ENCODE peak calls at places on chromosomes 4 and X, in eight cellular contexts. One of them, this sample, is unnamed.

GRCh38 chr4:143616771-143617170 is 83.7 kb downstream of the FREM3 start:
- DNase-seq in NCI-H2029: no peak
- DNase-seq in stimulated activated CD4-positive, alpha-beta T cell treated with anti-CD3 and anti-CD28 coated beads, TNF-alpha, amount 100 ng/mL, for 4 hours: no peak
- DNase-seq in astrocyte of the spinal cord: peak; percentile 70
- DNase-seq in GM18507: peak; percentile 12
- DNase-seq in HCT116: no peak
- DNase-seq in substantia nigra: no peak
- DNase-seq in stimulated activated CD8-positive, alpha-beta memory T cell treated with anti-CD3 and anti-CD28 coated beads, Interleukin-12 subunit alpha, Interleukin-12 subunit beta, amount 100 ng/mL, for 1 hour: no peak
- DNase-seq in this sample: peak; percentile 2

GRCh38 chr4:112270643-112271484 is 14.8 kb downstream of the TIFA start:
- DNase-seq in HCT116: no peak
- DNase-seq in substantia nigra: no peak
- DNase-seq in astrocyte of the spinal cord: peak; percentile 63
- DNase-seq in stimulated activated CD8-positive, alpha-beta memory T cell treated with anti-CD3 and anti-CD28 coated beads, Interleukin-12 subunit alpha, Interleukin-12 subunit beta, amount 100 ng/mL, for 1 hour: no peak
- DNase-seq in GM18507: no peak
- DNase-seq in NCI-H2029: no peak
- DNase-seq in stimulated activated CD4-positive, alpha-beta T cell treated with anti-CD3 and anti-CD28 coated beads, TNF-alpha, amount 100 ng/mL, for 4 hours: no peak
- DNase-seq in this sample: no peak

GRCh38 chr4:111639120-111639519 is 506.1 kb upstream of the FAM241A start:
- DNase-seq in astrocyte of the spinal cord: no peak
- DNase-seq in HCT116: no peak
- DNase-seq in substantia nigra: no peak
- DNase-seq in stimulated activated CD8-positive, alpha-beta memory T cell treated with anti-CD3 and anti-CD28 coated beads, Interleukin-12 subunit alpha, Interleukin-12 subunit beta, amount 100 ng/mL, for 1 hour: no peak
- DNase-seq in stimulated activated CD4-positive, alpha-beta T cell treated with anti-CD3 and anti-CD28 coated beads, TNF-alpha, amount 100 ng/mL, for 4 hours: no peak
- DNase-seq in NCI-H2029: no peak
- DNase-seq in GM18507: no peak
- DNase-seq in this sample: no peak

GRCh38 chrX:136146614-136147319 is 566 bp upstream of the FHL1 start:
- DNase-seq in HCT116: no peak
- DNase-seq in substantia nigra: no peak
- DNase-seq in NCI-H2029: no peak
- DNase-seq in GM18507: no peak
- DNase-seq in stimulated activated CD8-positive, alpha-beta memory T cell treated with anti-CD3 and anti-CD28 coated beads, Interleukin-12 subunit alpha, Interleukin-12 subunit beta, amount 100 ng/mL, for 1 hour: no peak
- DNase-seq in stimulated activated CD4-positive, alpha-beta T cell treated with anti-CD3 and anti-CD28 coated beads, TNF-alpha, amount 100 ng/mL, for 4 hours: no peak
- DNase-seq in astrocyte of the spinal cord: no peak
- DNase-seq in this sample: peak; percentile 28

GRCh38 chr4:184824776-184825393 is 883 bp downstream of the ACSL1 start:
- DNase-seq in HCT116: no peak
- DNase-seq in stimulated activated CD4-positive, alpha-beta T cell treated with anti-CD3 and anti-CD28 coated beads, TNF-alpha, amount 100 ng/mL, for 4 hours: no peak
- DNase-seq in NCI-H2029: no peak
- DNase-seq in astrocyte of the spinal cord: peak; percentile 16
- DNase-seq in stimulated activated CD8-positive, alpha-beta memory T cell treated with anti-CD3 and anti-CD28 coated beads, Interleukin-12 subunit alpha, Interleukin-12 subunit beta, amount 100 ng/mL, for 1 hour: no peak
- DNase-seq in GM18507: no peak
- DNase-seq in substantia nigra: no peak
- DNase-seq in this sample: no peak

GRCh38 chrX:85244411-85245210 is 820 bp downstream of the ZNF711 start:
- DNase-seq in HCT116: no peak
- DNase-seq in substantia nigra: peak; percentile 0
- DNase-seq in NCI-H2029: no peak
- DNase-seq in stimulated activated CD8-positive, alpha-beta memory T cell treated with anti-CD3 and anti-CD28 coated beads, Interleukin-12 subunit alpha, Interleukin-12 subunit beta, amount 100 ng/mL, for 1 hour: no peak
- DNase-seq in stimulated activated CD4-positive, alpha-beta T cell treated with anti-CD3 and anti-CD28 coated beads, TNF-alpha, amount 100 ng/mL, for 4 hours: no peak
- DNase-seq in astrocyte of the spinal cord: peak; percentile 29
- DNase-seq in GM18507: no peak
- DNase-seq in this sample: no peak

GRCh38 chrX:15854080-15854655 is 445 bp downstream of the AP1S2 start:
- DNase-seq in astrocyte of the spinal cord: no peak
- DNase-seq in GM18507: no peak
- DNase-seq in NCI-H2029: no peak
- DNase-seq in HCT116: no peak
- DNase-seq in substantia nigra: peak; percentile 51
- DNase-seq in stimulated activated CD4-positive, alpha-beta T cell treated with anti-CD3 and anti-CD28 coated beads, TNF-alpha, amount 100 ng/mL, for 4 hours: peak; percentile 10
- DNase-seq in stimulated activated CD8-positive, alpha-beta memory T cell treated with anti-CD3 and anti-CD28 coated beads, Interleukin-12 subunit alpha, Interleukin-12 subunit beta, amount 100 ng/mL, for 1 hour: peak; percentile 12
- DNase-seq in this sample: peak; percentile 26

GRCh38 chr4:153212755-153213154 is 8.5 kb downstream of the TRIM2 start:
- DNase-seq in stimulated activated CD8-positive, alpha-beta memory T cell treated with anti-CD3 and anti-CD28 coated beads, Interleukin-12 subunit alpha, Interleukin-12 subunit beta, amount 100 ng/mL, for 1 hour: no peak
- DNase-seq in substantia nigra: no peak
- DNase-seq in NCI-H2029: no peak
- DNase-seq in astrocyte of the spinal cord: no peak
- DNase-seq in HCT116: no peak
- DNase-seq in stimulated activated CD4-positive, alpha-beta T cell treated with anti-CD3 and anti-CD28 coated beads, TNF-alpha, amount 100 ng/mL, for 4 hours: no peak
- DNase-seq in GM18507: no peak
- DNase-seq in this sample: no peak

GRCh38 chrX:48045410-48046311 is 25.8 kb downstream of the ZNF630 start:
- DNase-seq in stimulated activated CD4-positive, alpha-beta T cell treated with anti-CD3 and anti-CD28 coated beads, TNF-alpha, amount 100 ng/mL, for 4 hours: no peak
- DNase-seq in astrocyte of the spinal cord: peak; percentile 35
- DNase-seq in HCT116: peak; percentile 44
- DNase-seq in GM18507: no peak
- DNase-seq in stimulated activated CD8-positive, alpha-beta memory T cell treated with anti-CD3 and anti-CD28 coated beads, Interleukin-12 subunit alpha, Interleukin-12 subunit beta, amount 100 ng/mL, for 1 hour: no peak
- DNase-seq in NCI-H2029: no peak
- DNase-seq in substantia nigra: no peak
- DNase-seq in this sample: no peak

GRCh38 chr4:4991541-4992099 is 27.6 kb downstream of the CYTL1 start:
- DNase-seq in substantia nigra: no peak
- DNase-seq in stimulated activated CD4-positive, alpha-beta T cell treated with anti-CD3 and anti-CD28 coated beads, TNF-alpha, amount 100 ng/mL, for 4 hours: no peak
- DNase-seq in astrocyte of the spinal cord: peak; percentile 3
- DNase-seq in NCI-H2029: no peak
- DNase-seq in GM18507: no peak
- DNase-seq in stimulated activated CD8-positive, alpha-beta memory T cell treated with anti-CD3 and anti-CD28 coated beads, Interleukin-12 subunit alpha, Interleukin-12 subunit beta, amount 100 ng/mL, for 1 hour: no peak
- DNase-seq in HCT116: no peak
- DNase-seq in this sample: no peak

GRCh38 chr4:4406455-4407298 is 19.8 kb downstream of the NSG1 start:
- DNase-seq in HCT116: no peak
- DNase-seq in stimulated activated CD4-positive, alpha-beta T cell treated with anti-CD3 and anti-CD28 coated beads, TNF-alpha, amount 100 ng/mL, for 4 hours: no peak
- DNase-seq in substantia nigra: no peak
- DNase-seq in stimulated activated CD8-positive, alpha-beta memory T cell treated with anti-CD3 and anti-CD28 coated beads, Interleukin-12 subunit alpha, Interleukin-12 subunit beta, amount 100 ng/mL, for 1 hour: no peak
- DNase-seq in astrocyte of the spinal cord: no peak
- DNase-seq in NCI-H2029: no peak
- DNase-seq in GM18507: no peak
- DNase-seq in this sample: no peak

GRCh38 chrX:53211391-53211978 is 13.5 kb downstream of the KDM5C start:
- DNase-seq in astrocyte of the spinal cord: no peak
- DNase-seq in GM18507: no peak
- DNase-seq in NCI-H2029: no peak
- DNase-seq in stimulated activated CD4-positive, alpha-beta T cell treated with anti-CD3 and anti-CD28 coated beads, TNF-alpha, amount 100 ng/mL, for 4 hours: no peak
- DNase-seq in substantia nigra: no peak
- DNase-seq in HCT116: no peak
- DNase-seq in stimulated activated CD8-positive, alpha-beta memory T cell treated with anti-CD3 and anti-CD28 coated beads, Interleukin-12 subunit alpha, Interleukin-12 subunit beta, amount 100 ng/mL, for 1 hour: no peak
- DNase-seq in this sample: no peak

GRCh38 chr4:150577786-150578185 is 4.2 kb upstream of the MAB21L2 start:
- DNase-seq in astrocyte of the spinal cord: no peak
- DNase-seq in GM18507: no peak
- DNase-seq in substantia nigra: no peak
- DNase-seq in stimulated activated CD8-positive, alpha-beta memory T cell treated with anti-CD3 and anti-CD28 coated beads, Interleukin-12 subunit alpha, Interleukin-12 subunit beta, amount 100 ng/mL, for 1 hour: no peak
- DNase-seq in stimulated activated CD4-positive, alpha-beta T cell treated with anti-CD3 and anti-CD28 coated beads, TNF-alpha, amount 100 ng/mL, for 4 hours: no peak
- DNase-seq in HCT116: no peak
- DNase-seq in NCI-H2029: no peak
- DNase-seq in this sample: no peak

GRCh38 chr4:135197650-135198049 is 996.1 kb upstream of the PABPC4L start:
- DNase-seq in HCT116: no peak
- DNase-seq in GM18507: no peak
- DNase-seq in stimulated activated CD8-positive, alpha-beta memory T cell treated with anti-CD3 and anti-CD28 coated beads, Interleukin-12 subunit alpha, Interleukin-12 subunit beta, amount 100 ng/mL, for 1 hour: no peak
- DNase-seq in NCI-H2029: no peak
- DNase-seq in substantia nigra: no peak
- DNase-seq in astrocyte of the spinal cord: no peak
- DNase-seq in stimulated activated CD4-positive, alpha-beta T cell treated with anti-CD3 and anti-CD28 coated beads, TNF-alpha, amount 100 ng/mL, for 4 hours: no peak
- DNase-seq in this sample: no peak

GRCh38 chr4:2941138-2942036 is 21.8 kb downstream of the NOP14 start:
- DNase-seq in GM18507: no peak
- DNase-seq in substantia nigra: no peak
- DNase-seq in NCI-H2029: no peak
- DNase-seq in stimulated activated CD8-positive, alpha-beta memory T cell treated with anti-CD3 and anti-CD28 coated beads, Interleukin-12 subunit alpha, Interleukin-12 subunit beta, amount 100 ng/mL, for 1 hour: no peak
- DNase-seq in HCT116: no peak
- DNase-seq in stimulated activated CD4-positive, alpha-beta T cell treated with anti-CD3 and anti-CD28 coated beads, TNF-alpha, amount 100 ng/mL, for 4 hours: no peak
- DNase-seq in astrocyte of the spinal cord: no peak
- DNase-seq in this sample: no peak

GRCh38 chrX:77087529-77088169 is 359.5 kb upstream of the FGF16 start:
- DNase-seq in stimulated activated CD8-positive, alpha-beta memory T cell treated with anti-CD3 and anti-CD28 coated beads, Interleukin-12 subunit alpha, Interleukin-12 subunit beta, amount 100 ng/mL, for 1 hour: no peak
- DNase-seq in HCT116: no peak
- DNase-seq in NCI-H2029: no peak
- DNase-seq in GM18507: no peak
- DNase-seq in astrocyte of the spinal cord: peak; percentile 58
- DNase-seq in stimulated activated CD4-positive, alpha-beta T cell treated with anti-CD3 and anti-CD28 coated beads, TNF-alpha, amount 100 ng/mL, for 4 hours: no peak
- DNase-seq in substantia nigra: no peak
- DNase-seq in this sample: no peak

GRCh38 chr4:110106946-110107325 is 91.5 kb downstream of the ELOVL6 start:
- DNase-seq in NCI-H2029: peak; percentile 4
- DNase-seq in stimulated activated CD4-positive, alpha-beta T cell treated with anti-CD3 and anti-CD28 coated beads, TNF-alpha, amount 100 ng/mL, for 4 hours: no peak
- DNase-seq in GM18507: no peak
- DNase-seq in stimulated activated CD8-positive, alpha-beta memory T cell treated with anti-CD3 and anti-CD28 coated beads, Interleukin-12 subunit alpha, Interleukin-12 subunit beta, amount 100 ng/mL, for 1 hour: no peak
- DNase-seq in HCT116: no peak
- DNase-seq in astrocyte of the spinal cord: peak; percentile 73
- DNase-seq in substantia nigra: no peak
- DNase-seq in this sample: no peak

GRCh38 chrX:71911023-71911730 is 532 bp downstream of the NHSL2 start:
- DNase-seq in stimulated activated CD4-positive, alpha-beta T cell treated with anti-CD3 and anti-CD28 coated beads, TNF-alpha, amount 100 ng/mL, for 4 hours: peak; percentile 10
- DNase-seq in NCI-H2029: no peak
- DNase-seq in HCT116: no peak
- DNase-seq in GM18507: no peak
- DNase-seq in stimulated activated CD8-positive, alpha-beta memory T cell treated with anti-CD3 and anti-CD28 coated beads, Interleukin-12 subunit alpha, Interleukin-12 subunit beta, amount 100 ng/mL, for 1 hour: no peak
- DNase-seq in astrocyte of the spinal cord: no peak
- DNase-seq in substantia nigra: no peak
- DNase-seq in this sample: no peak

GRCh38 chr4:75672461-75673026 is 667 bp downstream of the G3BP2 start:
- DNase-seq in GM18507: peak; percentile 40
- DNase-seq in substantia nigra: peak; percentile 37
- DNase-seq in NCI-H2029: peak; percentile 56
- DNase-seq in stimulated activated CD4-positive, alpha-beta T cell treated with anti-CD3 and anti-CD28 coated beads, TNF-alpha, amount 100 ng/mL, for 4 hours: peak; percentile 65
- DNase-seq in stimulated activated CD8-positive, alpha-beta memory T cell treated with anti-CD3 and anti-CD28 coated beads, Interleukin-12 subunit alpha, Interleukin-12 subunit beta, amount 100 ng/mL, for 1 hour: peak; percentile 66
- DNase-seq in astrocyte of the spinal cord: peak; percentile 45
- DNase-seq in HCT116: peak; percentile 22
- DNase-seq in this sample: peak; percentile 45

GRCh38 chr4:12584116-12584875 is 899.8 kb downstream of the RAB28 start:
- DNase-seq in HCT116: no peak
- DNase-seq in NCI-H2029: no peak
- DNase-seq in stimulated activated CD4-positive, alpha-beta T cell treated with anti-CD3 and anti-CD28 coated beads, TNF-alpha, amount 100 ng/mL, for 4 hours: no peak
- DNase-seq in astrocyte of the spinal cord: no peak
- DNase-seq in GM18507: no peak
- DNase-seq in stimulated activated CD8-positive, alpha-beta memory T cell treated with anti-CD3 and anti-CD28 coated beads, Interleukin-12 subunit alpha, Interleukin-12 subunit beta, amount 100 ng/mL, for 1 hour: no peak
- DNase-seq in substantia nigra: no peak
- DNase-seq in this sample: no peak

GRCh38 chr4:157634057-157634456 is 413.5 kb downstream of the GRIA2 start:
- DNase-seq in NCI-H2029: no peak
- DNase-seq in HCT116: no peak
- DNase-seq in stimulated activated CD8-positive, alpha-beta memory T cell treated with anti-CD3 and anti-CD28 coated beads, Interleukin-12 subunit alpha, Interleukin-12 subunit beta, amount 100 ng/mL, for 1 hour: no peak
- DNase-seq in substantia nigra: no peak
- DNase-seq in stimulated activated CD4-positive, alpha-beta T cell treated with anti-CD3 and anti-CD28 coated beads, TNF-alpha, amount 100 ng/mL, for 4 hours: no peak
- DNase-seq in GM18507: no peak
- DNase-seq in astrocyte of the spinal cord: no peak
- DNase-seq in this sample: no peak

GRCh38 chr4:2390780-2391490 is 27.5 kb downstream of the ZFYVE28 start:
- DNase-seq in stimulated activated CD4-positive, alpha-beta T cell treated with anti-CD3 and anti-CD28 coated beads, TNF-alpha, amount 100 ng/mL, for 4 hours: no peak
- DNase-seq in NCI-H2029: no peak
- DNase-seq in HCT116: no peak
- DNase-seq in substantia nigra: no peak
- DNase-seq in GM18507: no peak
- DNase-seq in stimulated activated CD8-positive, alpha-beta memory T cell treated with anti-CD3 and anti-CD28 coated beads, Interleukin-12 subunit alpha, Interleukin-12 subunit beta, amount 100 ng/mL, for 1 hour: no peak
- DNase-seq in astrocyte of the spinal cord: no peak
- DNase-seq in this sample: no peak

GRCh38 chrX:13167444-13168207 is 123.2 kb upstream of the FAM9C start:
- DNase-seq in HCT116: no peak
- DNase-seq in NCI-H2029: no peak
- DNase-seq in GM18507: no peak
- DNase-seq in stimulated activated CD4-positive, alpha-beta T cell treated with anti-CD3 and anti-CD28 coated beads, TNF-alpha, amount 100 ng/mL, for 4 hours: no peak
- DNase-seq in astrocyte of the spinal cord: peak; percentile 43
- DNase-seq in substantia nigra: no peak
- DNase-seq in stimulated activated CD8-positive, alpha-beta memory T cell treated with anti-CD3 and anti-CD28 coated beads, Interleukin-12 subunit alpha, Interleukin-12 subunit beta, amount 100 ng/mL, for 1 hour: no peak
- DNase-seq in this sample: no peak

GRCh38 chrX:43849173-43849572 is 33.1 kb downstream of the MAOB start:
- DNase-seq in substantia nigra: no peak
- DNase-seq in stimulated activated CD8-positive, alpha-beta memory T cell treated with anti-CD3 and anti-CD28 coated beads, Interleukin-12 subunit alpha, Interleukin-12 subunit beta, amount 100 ng/mL, for 1 hour: no peak
- DNase-seq in NCI-H2029: no peak
- DNase-seq in astrocyte of the spinal cord: no peak
- DNase-seq in HCT116: no peak
- DNase-seq in stimulated activated CD4-positive, alpha-beta T cell treated with anti-CD3 and anti-CD28 coated beads, TNF-alpha, amount 100 ng/mL, for 4 hours: no peak
- DNase-seq in GM18507: no peak
- DNase-seq in this sample: no peak

This sample was measured in GM12892.